ENCODE peak calls at places on chromosomes 4 and X, in six cellular contexts. I, E, U, P, Z and M are unnamed samples.

GRCh38 chr4:77376788-77377460 is 219.9 kb downstream of the CCNG2 start:
- DNase-seq in I (no peak), U (no peak), P (no peak), Z (no peak), E (no peak), M (no peak)

GRCh38 chrX:64894454-64895038 is 81.7 kb downstream of the ZC4H2 start:
- DNase-seq in E (no peak), Z (peak; percentile 4), P (peak; percentile 12), I (peak; percentile 51), U (no peak), M (peak; percentile 28)

GRCh38 chrX:17580529-17581155 is 156.7 kb upstream of the SCML1 start:
- DNase-seq in E (no peak), Z (no peak), I (no peak), P (no peak), U (peak; percentile 80), M (no peak)

GRCh38 chr4:172073590-172073989 is 260.4 kb downstream of the GALNTL6 start:
- DNase-seq in P (no peak), U (no peak), E (no peak), I (no peak), Z (no peak), M (no peak)

GRCh38 chr4:185520119-185520518 is 15.2 kb downstream of the PDLIM3 start:
- DNase-seq in Z (no peak), E (no peak), U (peak; percentile 45), P (no peak), I (no peak), M (no peak)

GRCh38 chr4:140901736-140902336 is 145.7 kb upstream of the TBC1D9 start:
- DNase-seq in P (no peak), I (no peak), Z (no peak), U (no peak), E (no peak), M (no peak)

GRCh38 chr4:166091914-166092510 is 219.0 kb downstream of the TLL1 start:
- DNase-seq in E (no peak), U (peak; percentile 60), I (peak; percentile 37), Z (peak; percentile 24), P (peak; percentile 15), M (peak; percentile 1)

GRCh38 chrX:126552313-126553022 is at the start of gene DCAF12L1:
- DNase-seq in U (no peak), P (no peak), I (no peak), E (no peak), Z (no peak), M (no peak)

GRCh38 chr4:37890501-37891220 is at the start of gene TBC1D1:
- DNase-seq in U (no peak), E (peak; percentile 64), Z (peak; percentile 5), I (peak; percentile 58), P (no peak), M (peak; percentile 24)

GRCh38 chr4:40193578-40193977 is 3.3 kb upstream of the RHOH start:
- DNase-seq in Z (no peak), U (no peak), I (no peak), P (no peak), E (no peak), M (peak; percentile 27)
- H3K4me1 ChIP-seq in Z (peaks cover 51% of the 10 kb centered on the region), U (no peaks in the 10 kb centered on the region), I (peaks cover 50% of the 10 kb centered on the region), P (no peaks in the 10 kb centered on the region), E (peaks cover 7% of the 10 kb centered on the region), M (peaks cover 23% of the 10 kb centered on the region)

DNA sequence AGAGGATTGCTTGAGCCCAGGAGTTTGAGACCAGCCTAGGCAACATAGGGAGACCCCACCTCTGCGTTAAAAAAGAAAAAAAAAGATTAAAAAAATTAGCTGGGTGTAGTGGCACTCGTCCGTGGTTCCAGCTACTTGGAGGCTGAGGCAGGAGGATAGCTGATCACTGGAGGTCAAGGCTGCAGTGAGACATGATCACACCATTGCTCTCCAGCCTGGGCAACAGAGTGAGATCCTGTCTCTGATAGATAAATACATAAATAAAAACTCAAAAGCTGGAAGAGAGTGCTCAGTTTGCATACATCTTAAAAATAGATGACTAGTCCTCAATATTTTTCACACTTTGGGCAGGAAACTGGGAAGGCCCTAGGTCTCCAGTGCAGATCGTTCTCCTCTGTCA is 54.1 kb downstream of the TMEM131L start:
- DNase-seq in Z (no peak), I (no peak), P (no peak), E (no peak), U (no peak), M (no peak)
- H3K4me3 ChIP-seq in Z (no peak overlapping the region), I (no peak overlapping the region), P (no peak overlapping the region), E (no peak overlapping the region), U (no peak overlapping the region), M (no peak overlapping the region)

GRCh38 chr4:181958435-181958834 is 284.8 kb upstream of the TENM3 start:
- DNase-seq in I (no peak), P (no peak), E (no peak), U (no peak), Z (no peak), M (no peak)

GRCh38 chr4:181957088-181957487 is 286.1 kb upstream of the TENM3 start:
- DNase-seq in P (no peak), I (no peak), U (peak; percentile 73), Z (no peak), E (no peak), M (no peak)

GRCh38 chr4:181956502-181956901 is 286.7 kb upstream of the TENM3 start:
- DNase-seq in Z (no peak), E (no peak), I (no peak), U (no peak), P (no peak), M (no peak)

GRCh38 chr4:181960384-181960783 is 282.8 kb upstream of the TENM3 start:
- DNase-seq in U (no peak), I (no peak), Z (no peak), P (no peak), E (no peak), M (no peak)

DNA sequence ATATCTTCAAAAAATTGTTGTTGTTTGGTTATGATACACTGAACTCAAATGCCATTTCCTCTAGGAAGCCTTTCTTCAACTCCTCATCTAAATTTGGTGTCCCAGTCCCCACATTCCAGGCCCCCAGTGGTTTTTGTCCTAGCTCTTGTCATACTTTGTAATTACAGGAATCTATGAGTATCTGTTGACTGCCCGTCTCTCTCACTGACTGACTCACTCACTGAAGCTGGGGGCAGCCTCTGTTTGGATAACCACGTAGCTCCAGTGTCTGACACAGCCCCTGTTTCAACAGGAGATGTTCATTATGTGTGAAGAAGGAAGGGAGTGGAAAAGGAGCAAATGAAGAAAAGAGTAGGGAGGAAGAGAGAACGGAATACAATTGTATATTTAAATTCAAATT is 284.1 kb upstream of the TENM3 start:
- DNase-seq in P (no peak), I (no peak), U (peak; percentile 57), Z (peak; percentile 25), E (no peak), M (no peak)
- H3K4me1 ChIP-seq in P (no peaks in the 10 kb centered on the region), I (no peaks in the 10 kb centered on the region), U (peaks cover 3% of the 10 kb centered on the region), Z (peaks cover 15% of the 10 kb centered on the region), E (no peaks in the 10 kb centered on the region), M (no peaks in the 10 kb centered on the region)

GRCh38 chr4:93830090-93830818 is 1.7 kb downstream of the ATOH1 start:
- DNase-seq in U (no peak), P (no peak), Z (no peak), I (no peak), E (no peak), M (no peak)

GRCh38 chr4:93828830-93829530 is 427 bp downstream of the ATOH1 start:
- DNase-seq in E (no peak), U (no peak), I (no peak), Z (no peak), P (no peak), M (no peak)

GRCh38 chr4:93827272-93827947 is 1.1 kb upstream of the ATOH1 start:
- DNase-seq in E (no peak), I (no peak), P (no peak), U (no peak), Z (no peak), M (no peak)

GRCh38 chr4:93828332-93828829 is at the start of gene ATOH1:
- DNase-seq in U (peak; percentile 23), I (no peak), Z (peak; percentile 7), E (no peak), P (peak; percentile 15), M (no peak)

DNA sequence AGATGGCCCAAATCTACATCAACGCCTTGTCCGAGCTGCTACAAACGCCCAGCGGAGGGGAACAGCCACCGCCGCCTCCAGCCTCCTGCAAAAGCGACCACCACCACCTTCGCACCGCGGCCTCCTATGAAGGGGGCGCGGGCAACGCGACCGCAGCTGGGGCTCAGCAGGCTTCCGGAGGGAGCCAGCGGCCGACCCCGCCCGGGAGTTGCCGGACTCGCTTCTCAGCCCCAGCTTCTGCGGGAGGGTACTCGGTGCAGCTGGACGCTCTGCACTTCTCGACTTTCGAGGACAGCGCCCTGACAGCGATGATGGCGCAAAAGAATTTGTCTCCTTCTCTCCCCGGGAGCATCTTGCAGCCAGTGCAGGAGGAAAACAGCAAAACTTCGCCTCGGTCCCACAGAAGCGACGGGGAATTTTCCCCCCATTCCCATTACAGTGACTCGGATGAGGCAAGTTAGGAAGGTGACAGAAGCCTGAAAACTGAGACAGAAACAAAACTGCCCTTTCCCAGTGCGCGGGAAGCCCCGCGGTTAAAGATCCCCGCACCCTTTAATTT is 1.1 kb downstream of the ATOH1 start:
- DNase-seq in P (no peak), Z (no peak), I (no peak), E (no peak), U (no peak), M (no peak)
- H3K4me3 ChIP-seq in P (no peak overlapping the region), Z (no peak overlapping the region), I (no peak overlapping the region), E (no peak overlapping the region), U (no peak overlapping the region), M (no peak overlapping the region)

GRCh38 chrX:108064613-108065012 is 19.7 kb downstream of the VSIG1 start:
- DNase-seq in E (no peak), P (no peak), I (no peak), U (no peak), Z (no peak), M (no peak)

GRCh38 chrX:108064001-108064400 is 19.1 kb downstream of the VSIG1 start:
- DNase-seq in U (no peak), P (no peak), I (no peak), E (no peak), Z (no peak), M (no peak)

GRCh38 chrX:108071578-108071977 is 19.8 kb downstream of the PSMD10 start:
- DNase-seq in Z (no peak), P (no peak), E (no peak), I (no peak), U (no peak), M (no peak)

GRCh38 chrX:108070891-108071290 is 20.5 kb downstream of the PSMD10 start:
- DNase-seq in U (peak; percentile 42), I (no peak), P (no peak), Z (peak; percentile 10), E (no peak), M (no peak)

DNA sequence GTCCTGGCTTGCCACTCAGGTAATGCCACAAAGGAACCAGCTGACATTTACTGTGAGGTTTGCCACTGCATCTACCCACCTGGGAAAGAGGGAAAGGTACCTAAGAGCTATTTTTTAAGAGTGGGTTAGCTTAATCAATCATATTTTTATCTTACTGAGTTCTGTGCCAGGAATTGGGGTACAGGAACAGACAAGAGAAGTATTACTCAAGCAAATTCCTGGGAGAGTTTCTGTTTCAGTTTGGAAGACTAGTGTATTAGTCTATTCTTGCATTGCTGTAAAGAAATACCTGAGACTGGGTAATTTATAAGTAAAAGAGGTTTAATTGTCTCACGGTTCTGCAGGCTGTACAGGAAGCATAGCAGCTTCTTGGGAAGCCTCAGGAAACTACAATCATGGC is 23.2 kb downstream of the PSMD10 start:
- DNase-seq in U (no peak), Z (no peak), P (no peak), E (no peak), I (no peak), M (no peak)
- H3K4me1 ChIP-seq in U (no peaks in the 10 kb centered on the region), Z (peaks cover 15% of the 10 kb centered on the region), P (peaks cover 6% of the 10 kb centered on the region), E (no peaks in the 10 kb centered on the region), I (no peaks in the 10 kb centered on the region), M (no peaks in the 10 kb centered on the region)

GRCh38 chr4:184416913-184417734 is 57.2 kb downstream of the IRF2 start:
- DNase-seq in Z (no peak), I (peak; percentile 87), P (no peak), E (no peak), U (peak; percentile 42), M (peak; percentile 59)
- H3K4me3 ChIP-seq in Z (no peak overlapping the region), I (peak overlapping the region; percentile 87), P (no peak overlapping the region), E (no peak overlapping the region), U (peak overlapping the region; percentile 34), M (peak overlapping the region; percentile 64)

GRCh38 chr4:108170729-108171540 is 2.2 kb upstream of the LEF1 start:
- DNase-seq in Z (no peak), U (no peak), E (no peak), I (no peak), P (no peak), M (no peak)
- H3K4me1 ChIP-seq in Z (peaks cover 10% of the 10 kb centered on the region), U (no peaks in the 10 kb centered on the region), E (peaks cover 25% of the 10 kb centered on the region), I (peaks cover 51% of the 10 kb centered on the region), P (no peaks in the 10 kb centered on the region), M (peaks cover 3% of the 10 kb centered on the region)